ENCODE peak calls at places on chromosomes 1 and 21, in four cellular contexts. M is fibroblast of lung, D is lower leg skin, L is mammary epithelial cell. T is an unnamed sample.

GRCh38 chr21:45990741-45991605 is 9.4 kb downstream of the COL6A1 start:
- DNase-seq in L (no peak), D (peak), M (no peak), T (no peak)

GRCh38 chr1:150674881-150675280 is 22.1 kb downstream of the GOLPH3L start:
- DNase-seq in L (no peak), D (no peak), M (no peak), T (no peak)

GRCh38 chr1:205060746-205061145 is 17.7 kb downstream of the CNTN2 start:
- DNase-seq in M (no peak), D (no peak), L (no peak), T (no peak)

GRCh38 chr1:223129229-223129851 is 13.7 kb downstream of the TLR5 start:
- DNase-seq in L (no peak), D (peak), M (peak), T (no peak)

GRCh38 chr1:234870582-234870981 is 258.1 kb downstream of the TOMM20 start:
- DNase-seq in L (no peak), M (no peak), D (peak), T (no peak)

GRCh38 chr21:15472641-15473040 is 257.1 kb upstream of the USP25 start:
- DNase-seq in M (no peak), D (no peak), L (peak), T (no peak)

GRCh38 chr1:116674761-116675160 is 7.2 kb upstream of the IGSF3 start:
- DNase-seq in D (no peak), M (no peak), L (peak), T (no peak)

GRCh38 chr1:83860506-83861221 is 138.3 kb downstream of the TTLL7 start:
- DNase-seq in D (peak), M (peak), L (peak), T (no peak)

GRCh38 chr1:53627031-53627430 is 111.9 kb downstream of the GLIS1 start:
- DNase-seq in M (no peak), D (peak), L (no peak), T (no peak)

GRCh38 chr21:17823846-17824245 is 4.7 kb upstream of the C21orf91 start:
- DNase-seq in D (no peak), L (no peak), M (no peak), T (no peak)

GRCh38 chr1:49356594-49356993 is 579.9 kb upstream of the BEND5 start:
- DNase-seq in D (no peak), M (no peak), L (peak), T (no peak)

GRCh38 chr1:234570336-234570735 is 39.6 kb downstream of the IRF2BP2 start:
- DNase-seq in D (no peak), L (no peak), M (no peak), T (no peak)

GRCh38 chr21:29181799-29182470 is 51.5 kb downstream of the MAP3K7CL start:
- DNase-seq in M (peak), D (no peak), L (peak), T (peak)

GRCh38 chr1:22944656-22945055 is 28.0 kb downstream of the LACTBL1 start:
- DNase-seq in L (no peak), D (peak), M (no peak), T (no peak)

GRCh38 chr1:167697667-167698141 is 24.1 kb upstream of the MPZL1 start:
- DNase-seq in L (no peak), D (peak), M (no peak), T (no peak)

GRCh38 chr1:193355654-193356053 is 169.2 kb upstream of the B3GALT2 start:
- DNase-seq in D (no peak), L (no peak), M (no peak), T (no peak)

GRCh38 chr1:71047635-71048607 is at the start of gene PTGER3:
- DNase-seq in M (no peak), D (peak), L (peak), T (no peak)

GRCh38 chr1:205791568-205792180 is 16.4 kb upstream of the RAB29 start:
- DNase-seq in L (peak), D (no peak), M (peak), T (no peak)

GRCh38 chr1:204241050-204241449 is 27.3 kb upstream of the GOLT1A start:
- DNase-seq in M (no peak), D (no peak), L (peak), T (no peak)

GRCh38 chr1:17525996-17526686 is 13.4 kb upstream of the ARHGEF10L start:
- DNase-seq in D (no peak), M (no peak), L (no peak), T (no peak)

DNA sequence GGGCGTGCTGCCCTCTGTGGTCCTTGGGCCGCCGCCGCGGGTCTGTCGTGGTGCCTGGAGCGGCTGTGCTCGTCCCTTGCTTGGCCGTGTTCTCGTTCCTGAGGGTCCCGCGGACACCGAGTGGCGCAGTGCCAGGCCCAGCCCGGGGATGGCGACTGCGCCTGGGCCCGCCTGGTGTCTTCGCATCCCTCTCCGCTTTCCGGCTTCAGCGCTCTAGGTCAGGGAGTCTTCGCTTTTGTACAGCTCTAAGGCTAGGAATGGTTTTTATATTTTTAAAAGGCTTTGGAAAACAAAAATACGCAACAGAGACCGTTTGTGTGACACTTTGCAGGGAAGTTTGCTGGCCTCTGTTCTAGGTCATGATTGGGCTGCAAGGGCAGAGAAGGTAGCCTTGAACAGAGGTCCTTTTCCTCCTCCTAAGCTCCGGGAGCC is 657 bp downstream of the SOD1 start:
- DNase-seq in L (peak), D (peak), M (peak), T (no peak)
- TF ChIP-seq CTCF in L (no peak), D (no peak), M (no peak), T (no peak)

GRCh38 chr1:4411862-4412261 is 242.5 kb upstream of the AJAP1 start:
- DNase-seq in M (no peak), D (peak), L (peak), T (no peak)
- H3K4me3 ChIP-seq in M (no peak), D (no peak), L (no peak), T (no peak)

GRCh38 chr1:3470650-3471355 is 16.3 kb downstream of the ARHGEF16 start:
- DNase-seq in L (no peak), D (no peak), M (no peak), T (no peak)

GRCh38 chr1:3472088-3472850 is 17.8 kb downstream of the ARHGEF16 start:
- DNase-seq in L (no peak), M (no peak), D (no peak), T (no peak)

GRCh38 chr1:3469849-3470649 is 15.6 kb downstream of the ARHGEF16 start:
- DNase-seq in L (no peak), D (no peak), M (no peak), T (no peak)

GRCh38 chr1:3472906-3473305 is 18.4 kb downstream of the ARHGEF16 start:
- DNase-seq in M (no peak), L (no peak), D (no peak), T (no peak)

DNA sequence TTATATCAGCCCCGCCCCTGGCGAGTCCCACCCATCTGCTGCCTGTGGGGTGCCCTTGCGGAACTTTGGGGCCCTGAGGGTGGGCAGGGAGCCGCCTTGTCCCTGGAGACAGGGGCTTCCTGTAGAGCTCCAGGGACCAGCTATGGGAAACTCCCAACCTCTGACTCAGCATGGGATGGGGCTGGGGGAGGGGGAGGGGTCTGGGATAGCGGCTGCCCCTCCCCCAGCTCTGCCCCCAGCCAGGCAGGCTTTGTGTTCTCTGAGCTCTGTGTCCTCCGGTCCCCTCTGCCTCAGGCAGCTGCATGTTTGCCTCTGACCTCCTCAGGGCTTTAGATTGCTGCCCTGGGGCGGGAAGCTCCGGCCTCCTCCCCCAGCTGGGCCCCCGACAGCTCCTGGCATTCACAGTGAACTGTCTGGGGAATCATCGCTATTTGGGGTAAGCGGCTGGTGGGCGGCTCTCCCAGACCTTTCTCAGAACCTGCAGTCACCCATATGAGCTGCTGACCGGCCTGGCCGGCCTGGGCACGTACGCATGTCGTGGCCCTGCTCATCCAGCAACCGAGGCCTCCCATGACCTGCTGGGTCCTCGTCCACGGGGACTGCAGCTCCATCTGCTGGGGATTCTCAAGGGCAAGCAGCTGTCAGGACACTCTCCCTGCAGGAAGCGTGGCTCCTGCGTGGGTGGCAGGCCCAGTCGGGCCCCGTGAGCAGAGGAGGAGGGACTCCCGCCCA is 17.1 kb downstream of the ARHGEF16 start:
- DNase-seq in M (peak), L (no peak), D (no peak), T (no peak)
- TF ChIP-seq CTCF in M (peak), L (peak), D (no peak), T (peak)

DNA sequence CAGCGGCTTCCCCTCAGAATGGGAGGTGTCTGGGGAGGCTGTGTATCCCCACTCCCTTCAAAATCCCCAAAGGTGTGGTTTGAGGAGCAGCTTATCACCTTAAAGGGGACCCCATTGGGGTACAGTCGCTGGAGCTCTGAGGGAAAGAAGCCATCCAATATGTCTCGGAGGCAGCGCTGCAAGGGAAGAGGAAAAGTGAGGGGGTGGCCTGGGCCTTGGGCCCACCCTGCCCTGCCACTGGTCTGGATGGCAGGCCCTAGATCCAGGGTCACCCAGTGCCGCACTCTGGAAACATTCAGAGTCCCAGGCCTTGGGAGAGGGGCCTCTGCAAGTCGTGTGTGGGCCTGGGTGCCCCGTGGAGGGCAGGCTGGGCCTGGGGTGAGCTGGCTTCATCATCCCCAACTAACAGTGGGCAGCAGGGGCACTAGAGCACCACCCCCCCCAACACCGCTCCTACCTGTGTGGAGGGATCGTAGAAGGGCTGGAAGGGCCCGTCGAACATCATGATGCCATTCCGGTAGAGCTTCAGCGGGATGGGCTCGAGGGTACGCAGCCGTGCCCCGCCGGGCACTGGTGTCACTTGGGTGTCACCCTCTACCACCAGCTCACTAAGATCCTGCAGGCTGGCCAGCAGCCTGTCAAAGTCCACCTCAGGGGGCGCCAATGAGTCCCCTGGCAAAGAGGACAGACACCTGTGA is 5.6 kb downstream of the SH3BGRL3 start:
- DNase-seq in L (no peak), M (no peak), D (no peak), T (no peak)
- H3K4me3 ChIP-seq in L (no peak), M (no peak), D (no peak), T (no peak)

GRCh38 chr1:19360026-19360813 is 48.1 kb downstream of the SLC66A1 start:
- DNase-seq in L (no peak), M (no peak), D (no peak), T (no peak)
- TF ChIP-seq CTCF in L (no peak), M (no peak), D (no peak), T (no peak)

GRCh38 chr1:162023181-162023546 is 505 bp downstream of the OLFML2B start:
- DNase-seq in M (no peak), D (no peak), L (no peak), T (no peak)

GRCh38 chr1:162019436-162019835 is 4.2 kb downstream of the OLFML2B start:
- DNase-seq in D (peak), M (no peak), L (no peak), T (no peak)

GRCh38 chr1:162020145-162020544 is 3.5 kb downstream of the OLFML2B start:
- DNase-seq in M (peak), L (no peak), D (no peak), T (no peak)

GRCh38 chr1:162022626-162023025 is 1.0 kb downstream of the OLFML2B start:
- DNase-seq in M (no peak), D (no peak), L (no peak), T (no peak)

GRCh38 chr1:162021124-162021523 is 2.5 kb downstream of the OLFML2B start:
- DNase-seq in L (no peak), M (no peak), D (no peak), T (no peak)
- H3K4me3 ChIP-seq in L (no peak), M (no peak), D (no peak), T (peak)

GRCh38 chr1:89952021-89952995 is 42.6 kb upstream of the ZNF326 start:
- DNase-seq in M (peak), D (no peak), L (no peak), T (peak)

GRCh38 chr1:89953929-89954328 is 41.0 kb upstream of the ZNF326 start:
- DNase-seq in M (no peak), D (no peak), L (no peak), T (no peak)

GRCh38 chr1:89955311-89955710 is 39.6 kb upstream of the ZNF326 start:
- DNase-seq in L (no peak), D (no peak), M (no peak), T (no peak)

GRCh38 chr1:89954401-89954800 is 40.5 kb upstream of the ZNF326 start:
- DNase-seq in L (no peak), D (no peak), M (no peak), T (no peak)

GRCh38 chr1:89953072-89953626 is 41.8 kb upstream of the ZNF326 start:
- DNase-seq in L (peak), D (no peak), M (peak), T (peak)
- TF ChIP-seq CTCF in L (no peak), D (no peak), M (no peak), T (no peak)

DNA sequence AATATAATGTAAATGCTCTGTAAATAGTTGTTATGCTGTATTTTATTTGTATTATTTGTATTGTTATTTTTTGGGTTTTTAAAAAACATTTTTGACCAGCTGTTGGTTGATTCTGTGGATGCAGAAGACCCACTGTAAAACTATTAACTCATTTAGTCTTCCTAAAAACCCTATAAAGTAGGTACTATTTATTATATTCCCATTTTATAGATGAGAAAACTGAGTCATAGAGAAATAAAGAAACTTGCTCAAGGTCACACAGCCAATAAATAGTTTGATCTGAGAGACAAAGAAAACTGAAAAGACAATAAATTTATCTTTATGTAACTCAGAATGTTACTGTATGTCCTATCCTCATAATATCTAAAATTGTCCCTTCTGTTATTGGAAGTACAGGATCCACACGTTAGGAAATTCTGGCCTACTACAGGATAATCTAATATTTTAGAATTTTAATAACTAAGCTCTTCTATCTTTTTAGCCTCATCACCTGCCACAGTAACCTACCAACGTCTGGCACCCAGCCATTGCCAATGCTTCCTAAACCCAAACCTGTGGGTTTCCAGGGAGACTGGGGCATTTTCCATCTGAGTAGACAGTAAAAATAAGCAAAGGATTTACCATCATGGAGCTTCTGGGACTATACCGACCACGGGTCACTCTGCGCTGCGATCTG is 1.1 kb upstream of the MAP3K21 start:
- DNase-seq in M (no peak), D (no peak), L (no peak), T (no peak)
- H3K4me3 ChIP-seq in M (no peak), D (no peak), L (peak), T (no peak)

GRCh38 chr1:231369282-231369681 is 31.2 kb downstream of the SPRTN start:
- DNase-seq in L (no peak), D (no peak), M (no peak), T (no peak)
- TF ChIP-seq CTCF in L (peak), D (no peak), M (no peak), T (no peak)

GRCh38 chr21:44908496-44908895 is 12.2 kb downstream of the ITGB2 start:
- DNase-seq in M (no peak), L (no peak), D (no peak), T (no peak)

GRCh38 chr21:44907225-44907965 is 13.3 kb downstream of the ITGB2 start:
- DNase-seq in M (no peak), D (no peak), L (no peak), T (no peak)

GRCh38 chr21:44907966-44908364 is 12.7 kb downstream of the ITGB2 start:
- DNase-seq in M (no peak), D (no peak), L (no peak), T (no peak)

GRCh38 chr21:44909719-44910118 is 11.0 kb downstream of the ITGB2 start:
- DNase-seq in D (no peak), L (no peak), M (no peak), T (no peak)

GRCh38 chr21:44908908-44909307 is 11.8 kb downstream of the ITGB2 start:
- DNase-seq in M (no peak), D (no peak), L (no peak), T (no peak)
- H3K4me3 ChIP-seq in M (no peak), D (no peak), L (no peak), T (no peak)

T was measured in AG04449.